ENCODE peak calls at places on chromosome 1, in four cellular contexts. L, G, C and O are unnamed samples.

GRCh38 chr1:227567256-227567655 is 3.9 kb downstream of the ZNF678 start:
- DNase-seq in G (no peak), L (no peak), C (no peak), O (no peak)

GRCh38 chr1:153493343-153493960 is 33.0 kb upstream of the S100A7 start:
- DNase-seq in L (no peak), G (no peak), C (no peak), O (no peak)

GRCh38 chr1:82387070-82387366 is 586.3 kb downstream of the ADGRL2 start:
- DNase-seq in C (no peak), G (no peak), L (no peak), O (no peak)

GRCh38 chr1:60942896-60943633 is 139.3 kb upstream of the NFIA start:
- DNase-seq in L (no peak), G (no peak), C (no peak), O (no peak)

GRCh38 chr1:77671836-77672235 is 10.6 kb downstream of the ZZZ3 start:
- DNase-seq in C (no peak), G (no peak), L (no peak), O (no peak)

GRCh38 chr1:15900662-15901279 is 53.3 kb downstream of the SPEN start:
- DNase-seq in L (no peak), G (no peak), C (no peak), O (peak)

GRCh38 chr1:1974834-1975233 is 28.8 kb downstream of the CFAP74 start:
- DNase-seq in C (no peak), G (no peak), L (no peak), O (no peak)

GRCh38 chr1:100539836-100540536 is 2.0 kb downstream of the GPR88 start:
- DNase-seq in C (no peak), L (no peak), G (no peak), O (no peak)

GRCh38 chr1:33337994-33338494 is 17.1 kb upstream of the A3GALT2 start:
- DNase-seq in L (no peak), C (peak), G (no peak), O (no peak)

GRCh38 chr1:58909914-58910681 is 126.3 kb upstream of the JUN start:
- DNase-seq in L (no peak), G (no peak), C (no peak), O (no peak)

GRCh38 chr1:83960669-83961277 is 38.2 kb downstream of the TTLL7 start:
- DNase-seq in G (no peak), C (no peak), L (no peak), O (no peak)

GRCh38 chr1:98920441-98921110 is 84.1 kb downstream of the PLPPR5 start:
- DNase-seq in G (no peak), C (no peak), L (no peak), O (no peak)

GRCh38 chr1:202625416-202626360 is 84.6 kb downstream of the SYT2 start:
- DNase-seq in L (no peak), C (peak), G (peak), O (peak)

GRCh38 chr1:5968161-5968736 is 24.0 kb downstream of the NPHP4 start:
- DNase-seq in L (no peak), C (no peak), G (no peak), O (no peak)

GRCh38 chr1:5969168-5969567 is 23.1 kb downstream of the NPHP4 start:
- DNase-seq in L (no peak), G (no peak), C (no peak), O (no peak)

GRCh38 chr1:5965586-5966131 is 26.6 kb downstream of the NPHP4 start:
- DNase-seq in L (no peak), G (no peak), C (no peak), O (no peak)

GRCh38 chr1:5967351-5968160 is 24.7 kb downstream of the NPHP4 start:
- DNase-seq in L (no peak), G (no peak), C (no peak), O (no peak)

GRCh38 chr1:5966543-5967205 is 25.6 kb downstream of the NPHP4 start:
- DNase-seq in C (no peak), L (no peak), G (no peak), O (no peak)
- TF ChIP-seq TARDBP in C (no peak), L (no peak), G (no peak), O (no peak)

GRCh38 chr1:11984121-11984520 is 3.9 kb downstream of the MFN2 start:
- DNase-seq in C (no peak), G (no peak), L (no peak), O (no peak)
- TF ChIP-seq TARDBP in C (no peak), G (no peak), L (no peak), O (no peak)

GRCh38 chr1:8562222-8562621 is 244.3 kb downstream of the SLC45A1 start:
- DNase-seq in C (no peak), L (no peak), G (no peak), O (no peak)

GRCh38 chr1:8560035-8560434 is 242.1 kb downstream of the SLC45A1 start:
- DNase-seq in C (no peak), L (no peak), G (no peak), O (no peak)

GRCh38 chr1:8562881-8563865 is 245.3 kb downstream of the SLC45A1 start:
- DNase-seq in L (no peak), G (no peak), C (peak), O (no peak)

GRCh38 chr1:8563944-8564537 is 246.1 kb downstream of the SLC45A1 start:
- DNase-seq in L (no peak), C (peak), G (no peak), O (no peak)

DNA sequence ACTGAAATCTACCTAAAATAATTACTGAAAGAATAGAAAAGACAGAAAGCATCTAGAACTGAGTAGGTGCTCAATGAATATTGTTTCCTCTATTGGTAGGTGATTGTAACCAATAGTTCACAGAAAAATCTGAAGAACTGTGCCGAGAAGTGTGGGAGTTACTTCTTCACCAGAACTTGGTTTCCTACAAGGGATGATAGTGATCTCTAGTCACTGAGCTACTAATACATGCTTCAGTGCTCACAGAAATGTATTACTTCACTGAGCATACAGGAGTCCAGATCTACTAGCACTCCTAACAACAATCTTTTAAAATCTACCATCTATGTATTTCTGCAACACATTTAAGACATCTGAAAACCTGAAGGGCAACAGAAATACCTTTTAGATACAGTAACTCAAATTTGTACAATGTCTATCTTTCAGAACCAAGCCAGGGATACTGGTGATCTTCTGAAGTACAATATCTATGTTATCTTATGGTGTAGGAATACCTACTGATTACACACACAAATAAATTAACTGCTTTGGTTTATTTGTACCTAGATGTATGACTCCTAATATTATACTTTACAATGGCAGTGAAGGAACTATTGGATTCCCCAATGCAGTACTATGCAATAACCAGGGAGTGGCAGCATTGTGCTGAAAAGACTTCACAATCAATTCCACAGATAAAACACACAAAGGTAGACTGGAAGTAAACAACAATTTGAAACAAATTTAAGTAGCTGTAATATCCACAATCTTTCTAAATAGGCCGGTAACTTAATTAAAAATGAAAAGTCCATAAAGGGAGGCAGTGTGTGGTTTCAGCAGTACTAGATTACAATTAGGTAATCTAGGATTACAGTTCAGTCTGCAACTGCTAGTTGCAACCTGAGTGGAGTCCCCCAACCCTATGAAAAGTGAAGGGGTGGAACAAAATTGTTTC is 243.0 kb downstream of the SLC45A1 start:
- DNase-seq in L (no peak), G (peak), C (peak), O (peak)
- TF ChIP-seq TARDBP in L (no peak), G (no peak), C (no peak), O (no peak)

GRCh38 chr1:7583291-7584096 is 187.6 kb upstream of the VAMP3 start:
- DNase-seq in C (no peak), G (no peak), L (no peak), O (no peak)

GRCh38 chr1:7584157-7584556 is 186.9 kb upstream of the VAMP3 start:
- DNase-seq in L (no peak), C (no peak), G (no peak), O (no peak)

GRCh38 chr1:7585216-7585907 is 185.7 kb upstream of the VAMP3 start:
- DNase-seq in G (no peak), L (no peak), C (no peak), O (no peak)

GRCh38 chr1:7586031-7586941 is 184.8 kb upstream of the VAMP3 start:
- DNase-seq in L (no peak), C (no peak), G (peak), O (no peak)

DNA sequence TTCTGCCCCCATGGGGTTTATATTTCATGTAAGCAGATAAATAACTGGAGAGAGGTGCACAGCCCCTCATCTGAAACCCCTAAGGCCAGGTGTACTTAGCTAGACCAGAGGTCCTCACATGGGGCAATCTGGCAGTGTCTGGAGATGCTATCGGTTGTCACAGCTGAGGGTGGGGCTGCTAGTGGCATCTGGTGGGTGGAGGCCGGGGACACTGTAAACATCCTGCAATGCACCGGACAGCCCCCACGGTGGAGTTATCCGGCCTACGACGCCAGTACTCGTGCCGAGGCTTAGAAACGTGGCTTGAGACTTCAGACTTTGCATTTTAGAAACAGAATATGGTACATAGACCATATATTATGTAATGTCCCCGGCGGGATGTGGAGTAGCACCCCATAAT is 186.5 kb upstream of the VAMP3 start:
- DNase-seq in G (no peak), L (no peak), C (no peak), O (no peak)
- TF ChIP-seq TARDBP in G (no peak), L (no peak), C (no peak), O (no peak)

DNA sequence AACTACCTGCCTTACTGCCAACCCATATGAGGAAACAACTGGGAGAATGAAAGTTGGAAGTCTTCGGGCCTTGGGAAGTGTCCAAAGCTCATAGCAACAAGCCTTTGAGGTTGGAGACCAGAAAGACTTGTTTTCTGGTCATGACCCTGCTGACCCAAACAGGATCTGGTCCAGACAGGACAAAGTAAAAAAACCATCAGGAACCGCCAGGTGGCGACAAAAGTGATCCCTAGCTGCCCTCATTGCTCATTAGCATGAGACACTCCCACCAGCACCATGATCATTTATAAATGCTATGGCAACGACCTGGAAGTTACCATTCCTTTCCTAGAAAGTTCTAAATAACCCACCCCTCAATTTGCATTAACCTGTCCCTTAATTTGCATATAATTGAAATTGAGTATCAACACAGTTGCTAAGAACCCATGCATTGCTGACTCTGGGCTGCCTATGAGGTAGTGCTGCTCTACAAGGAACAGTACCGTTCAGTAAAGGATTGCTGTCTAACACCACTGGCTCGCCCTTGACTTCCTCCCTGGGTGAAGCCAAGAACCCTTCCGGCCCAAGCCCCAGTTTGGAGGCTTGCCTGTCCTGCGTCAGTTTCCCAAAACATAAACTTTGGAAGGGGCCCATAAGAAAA is 89.0 kb downstream of the URB2 start:
- DNase-seq in G (peak), L (no peak), C (peak), O (no peak)
- TF ChIP-seq TARDBP in G (no peak), L (no peak), C (no peak), O (no peak)

GRCh38 chr1:37465596-37466517 is 8.5 kb upstream of the ZC3H12A start:
- DNase-seq in C (no peak), L (no peak), G (no peak), O (no peak)

GRCh38 chr1:37464443-37464842 is 9.9 kb upstream of the ZC3H12A start:
- DNase-seq in G (no peak), L (no peak), C (no peak), O (no peak)

GRCh38 chr1:37471345-37472231 is 2.8 kb upstream of the ZC3H12A start:
- DNase-seq in G (peak), L (no peak), C (peak), O (peak)

GRCh38 chr1:37472281-37472680 is 2.1 kb upstream of the ZC3H12A start:
- DNase-seq in L (no peak), G (no peak), C (no peak), O (no peak)

GRCh38 chr1:37468037-37468436 is 6.3 kb upstream of the ZC3H12A start:
- DNase-seq in G (no peak), C (no peak), L (no peak), O (no peak)
- TF ChIP-seq TARDBP in G (no peak), C (no peak), L (no peak), O (no peak)

GRCh38 chr1:67588186-67588865 is 96.7 kb upstream of the GADD45A start:
- DNase-seq in L (no peak), G (no peak), C (no peak), O (no peak)

GRCh38 chr1:67583462-67583950 is 101.5 kb upstream of the GADD45A start:
- DNase-seq in G (no peak), L (no peak), C (no peak), O (no peak)

GRCh38 chr1:67589519-67590233 is 95.3 kb upstream of the GADD45A start:
- DNase-seq in C (no peak), G (peak), L (no peak), O (no peak)

GRCh38 chr1:67584938-67585337 is 100.1 kb upstream of the GADD45A start:
- DNase-seq in G (no peak), L (no peak), C (no peak), O (no peak)

DNA sequence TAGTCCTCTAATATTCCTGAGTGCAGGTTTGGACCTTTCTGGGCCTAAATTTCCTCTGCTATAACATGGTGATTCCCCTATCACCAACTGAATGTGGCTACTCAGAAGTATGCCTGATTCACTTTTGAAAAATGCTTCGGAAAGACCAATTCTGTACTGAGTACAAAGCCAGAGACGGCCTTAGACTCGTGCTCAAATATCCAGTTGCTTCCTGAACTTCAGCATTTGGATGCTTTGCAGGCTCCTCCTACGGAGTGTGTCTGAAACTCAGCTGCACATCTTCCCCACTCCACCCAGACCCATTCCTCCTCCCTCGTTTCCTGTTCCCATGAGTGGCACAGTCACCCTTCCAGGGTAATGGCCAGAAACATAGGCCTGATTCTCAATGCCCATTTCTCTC is 98.4 kb upstream of the GADD45A start:
- DNase-seq in G (no peak), L (no peak), C (no peak), O (no peak)
- TF ChIP-seq TARDBP in G (no peak), L (no peak), C (no peak), O (no peak)

GRCh38 chr1:221712776-221713431 is 29.0 kb downstream of the DUSP10 start:
- DNase-seq in L (peak), C (no peak), G (no peak), O (no peak)

GRCh38 chr1:221716713-221717490 is 25.0 kb downstream of the DUSP10 start:
- DNase-seq in L (no peak), G (peak), C (peak), O (no peak)

GRCh38 chr1:221714227-221715116 is 27.4 kb downstream of the DUSP10 start:
- DNase-seq in C (no peak), G (peak), L (no peak), O (no peak)

GRCh38 chr1:221717491-221717865 is 24.4 kb downstream of the DUSP10 start:
- DNase-seq in C (peak), G (no peak), L (no peak), O (no peak)

DNA sequence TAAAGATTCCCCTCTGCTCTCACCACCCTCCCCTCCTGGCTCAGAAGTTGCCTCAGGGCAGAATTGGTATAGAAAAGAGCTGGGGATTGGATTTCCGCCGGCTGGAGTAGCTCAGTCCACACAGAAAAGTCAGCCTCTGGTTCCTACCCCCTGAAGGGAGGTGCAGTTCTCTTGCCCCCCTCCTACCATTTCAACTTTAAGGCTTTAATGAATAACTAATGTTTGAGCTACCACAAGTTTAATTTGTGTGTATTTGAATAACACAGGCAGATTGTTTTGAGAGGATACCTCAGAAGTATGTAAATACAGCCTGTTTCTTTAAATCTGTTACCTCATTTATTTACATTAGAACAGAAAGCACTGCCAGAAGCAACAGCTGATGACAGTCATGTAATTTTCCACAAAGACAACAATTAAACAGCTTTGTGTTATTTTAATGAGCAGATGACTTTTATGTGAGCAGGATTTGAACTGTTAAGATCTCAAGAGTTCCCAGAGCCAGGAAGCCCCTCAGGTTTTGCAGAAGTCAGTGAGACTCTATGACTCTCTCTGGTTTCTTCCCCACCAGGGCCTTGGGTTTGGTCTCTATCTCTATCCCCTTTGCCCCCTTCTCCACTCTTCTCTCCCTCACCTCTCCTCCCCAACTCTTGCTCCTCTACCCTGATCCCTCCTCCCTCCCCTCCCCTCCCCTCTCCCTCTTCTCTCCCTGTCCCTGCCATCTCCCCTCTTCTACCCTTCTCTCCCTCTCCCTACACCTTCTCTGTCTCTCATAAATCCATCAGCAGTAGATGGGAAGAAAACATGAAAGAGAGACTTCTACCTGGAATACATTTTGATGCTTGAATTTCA is 26.3 kb downstream of the DUSP10 start:
- DNase-seq in C (peak), G (no peak), L (no peak), O (peak)
- TF ChIP-seq TARDBP in C (no peak), G (no peak), L (no peak), O (no peak)